ENCODE peak calls at places on chromosomes 1 and 21, in four cellular contexts. One of them, this sample, is unnamed.

GRCh38 chr1:245923215-245923614 is 583.9 kb downstream of the SMYD3 start:
- DNase-seq in CD4-positive, alpha-beta T cell: no peak
- DNase-seq in OCI-LY7: no peak
- DNase-seq in HL-60: no peak
- DNase-seq in this sample: no peak

GRCh38 chr1:21875621-21876063 is 61.5 kb downstream of the HSPG2 start:
- DNase-seq in CD4-positive, alpha-beta T cell: no peak
- DNase-seq in OCI-LY7: no peak
- DNase-seq in HL-60: no peak
- DNase-seq in this sample: no peak

GRCh38 chr1:113169591-113169990 is 96.6 kb downstream of the LRIG2 start:
- DNase-seq in CD4-positive, alpha-beta T cell: no peak
- DNase-seq in OCI-LY7: no peak
- DNase-seq in HL-60: no peak
- DNase-seq in this sample: no peak

GRCh38 chr1:247114351-247115140 is 10.4 kb upstream of the ZNF669 start:
- DNase-seq in CD4-positive, alpha-beta T cell: no peak
- DNase-seq in OCI-LY7: no peak
- DNase-seq in HL-60: no peak
- DNase-seq in this sample: no peak

GRCh38 chr1:231761747-231762541 is 135.4 kb downstream of the DISC1 start:
- DNase-seq in CD4-positive, alpha-beta T cell: no peak
- DNase-seq in OCI-LY7: no peak
- DNase-seq in HL-60: no peak
- DNase-seq in this sample: no peak

GRCh38 chr1:165387956-165388355 is 31.4 kb upstream of the LMX1A start:
- DNase-seq in CD4-positive, alpha-beta T cell: no peak
- DNase-seq in OCI-LY7: no peak
- DNase-seq in HL-60: no peak
- DNase-seq in this sample: no peak

GRCh38 chr1:109482796-109483638 is 688 bp upstream of the ATXN7L2 start:
- DNase-seq in CD4-positive, alpha-beta T cell: peak
- DNase-seq in OCI-LY7: peak
- DNase-seq in HL-60: no peak
- DNase-seq in this sample: peak

GRCh38 chr1:172629638-172630037 is 29.3 kb upstream of the FASLG start:
- DNase-seq in CD4-positive, alpha-beta T cell: no peak
- DNase-seq in OCI-LY7: no peak
- DNase-seq in HL-60: no peak
- DNase-seq in this sample: no peak

GRCh38 chr1:186325239-186325638 is 49.8 kb downstream of the TPR start:
- DNase-seq in CD4-positive, alpha-beta T cell: no peak
- DNase-seq in OCI-LY7: peak
- DNase-seq in HL-60: no peak
- DNase-seq in this sample: no peak

GRCh38 chr1:61496501-61496900 is 228.4 kb downstream of the TM2D1 start:
- DNase-seq in CD4-positive, alpha-beta T cell: no peak
- DNase-seq in OCI-LY7: no peak
- DNase-seq in HL-60: no peak
- DNase-seq in this sample: no peak

GRCh38 chr1:26317612-26318337 is at the start of gene CD52:
- DNase-seq in CD4-positive, alpha-beta T cell: peak
- DNase-seq in OCI-LY7: peak
- DNase-seq in HL-60: peak
- DNase-seq in this sample: peak

GRCh38 chr21:44299458-44300261 is at the start of gene PFKL:
- DNase-seq in CD4-positive, alpha-beta T cell: peak
- DNase-seq in OCI-LY7: peak
- DNase-seq in HL-60: peak
- DNase-seq in this sample: peak

GRCh38 chr1:17922833-17923232 is 167.7 kb downstream of the ACTL8 start:
- DNase-seq in CD4-positive, alpha-beta T cell: peak
- DNase-seq in OCI-LY7: peak
- DNase-seq in HL-60: no peak
- DNase-seq in this sample: peak

GRCh38 chr1:6497215-6497866 is 5.9 kb upstream of the PLEKHG5 start:
- DNase-seq in CD4-positive, alpha-beta T cell: peak
- DNase-seq in OCI-LY7: peak
- DNase-seq in HL-60: no peak
- DNase-seq in this sample: peak

GRCh38 chr1:59020151-59020997 is 236.5 kb upstream of the JUN start:
- DNase-seq in CD4-positive, alpha-beta T cell: peak
- DNase-seq in OCI-LY7: peak
- DNase-seq in HL-60: no peak
- DNase-seq in this sample: peak

DNA sequence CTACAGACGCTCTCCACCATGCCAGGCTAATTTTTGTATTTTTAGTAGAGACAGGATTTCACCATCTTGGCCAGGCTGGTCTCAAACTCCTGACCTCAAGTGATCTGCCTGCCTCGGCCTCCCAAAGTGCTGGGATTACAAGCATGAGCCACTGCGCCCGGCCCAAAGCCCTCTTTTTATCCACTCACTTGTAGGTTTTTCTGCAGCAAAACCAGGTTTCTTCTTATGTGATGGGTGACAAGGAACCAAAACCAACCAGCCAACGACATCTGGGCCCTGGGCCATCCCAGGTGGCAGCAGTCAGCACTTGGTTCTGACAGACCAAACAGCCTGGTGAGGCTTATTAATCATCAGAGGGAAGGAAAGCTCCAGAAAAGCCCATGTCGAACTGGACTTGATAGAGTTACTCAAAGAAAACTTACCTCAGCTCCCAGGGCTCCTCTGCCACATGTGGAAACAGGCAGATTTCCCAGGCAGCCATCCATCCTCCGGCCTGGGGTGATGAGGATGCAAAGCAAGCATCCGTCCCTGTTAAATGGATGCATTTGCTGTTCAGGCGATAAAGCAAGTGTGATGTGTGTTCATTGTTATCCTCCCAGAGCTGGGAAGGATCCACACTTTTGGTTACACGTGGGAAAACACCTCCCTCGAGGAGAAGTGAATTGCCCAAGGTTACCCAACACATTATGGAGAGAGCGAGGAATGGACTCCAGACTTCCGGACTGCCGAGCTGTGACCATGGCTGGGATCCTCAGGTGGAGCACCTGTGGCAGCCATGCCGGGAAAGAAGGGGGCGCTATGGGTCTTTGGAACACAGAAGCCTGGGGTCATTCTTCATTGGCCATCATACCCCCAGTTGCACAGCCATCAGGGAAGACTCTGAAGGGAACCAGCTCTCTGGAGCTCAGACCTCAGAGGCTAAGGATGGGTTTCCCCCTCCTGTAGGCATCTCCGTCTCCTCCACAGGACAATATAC is 118.8 kb downstream of the HUNK start:
- DNase-seq in CD4-positive, alpha-beta T cell: no peak
- DNase-seq in OCI-LY7: no peak
- DNase-seq in HL-60: no peak
- DNase-seq in this sample: no peak
- TF ChIP-seq CTCF in CD4-positive, alpha-beta T cell: no peak
- TF ChIP-seq CTCF in OCI-LY7: peak
- TF ChIP-seq CTCF in HL-60: no peak
- TF ChIP-seq CTCF in this sample: no peak

GRCh38 chr1:30783244-30783915 is 25.8 kb upstream of the LAPTM5 start:
- DNase-seq in CD4-positive, alpha-beta T cell: no peak
- DNase-seq in OCI-LY7: no peak
- DNase-seq in HL-60: peak
- DNase-seq in this sample: no peak
- TF ChIP-seq CTCF in CD4-positive, alpha-beta T cell: no peak
- TF ChIP-seq CTCF in OCI-LY7: no peak
- TF ChIP-seq CTCF in HL-60: no peak
- TF ChIP-seq CTCF in this sample: no peak

DNA sequence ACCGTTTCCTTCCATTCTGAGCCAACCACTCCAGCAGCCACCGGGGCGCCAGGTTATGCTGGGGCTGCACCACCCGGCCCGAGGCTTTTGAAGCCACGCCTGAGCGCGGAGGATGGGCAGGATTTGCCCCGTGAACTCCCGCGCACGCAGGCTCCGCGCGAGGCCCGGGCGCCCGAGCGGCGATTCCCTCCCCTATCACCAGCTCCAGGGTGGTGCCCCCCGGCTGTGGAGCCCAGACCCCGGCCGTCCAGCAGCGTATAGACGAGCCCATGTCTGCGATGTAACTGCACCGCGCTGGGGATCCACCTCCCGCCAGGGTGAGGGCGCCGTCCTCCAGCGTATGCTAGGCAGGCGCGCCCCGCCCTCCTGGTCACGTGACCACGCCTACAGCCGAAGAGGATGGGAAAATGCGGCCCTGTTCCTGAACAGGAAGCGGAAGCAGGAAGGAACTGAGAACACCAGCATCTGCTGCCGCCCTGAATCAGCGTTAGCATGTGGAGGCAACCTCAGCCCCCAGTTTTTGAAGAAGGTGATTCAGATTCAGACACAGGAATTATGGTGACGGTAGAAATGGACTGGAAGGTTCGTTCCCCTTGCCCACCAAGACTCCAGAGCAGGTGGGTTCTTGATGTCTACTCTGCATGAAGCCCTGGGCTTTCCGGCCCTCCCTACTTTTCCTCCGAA is 46.0 kb downstream of the VPS26C start:
- DNase-seq in CD4-positive, alpha-beta T cell: peak
- DNase-seq in OCI-LY7: peak
- DNase-seq in HL-60: peak
- DNase-seq in this sample: peak
- TF ChIP-seq CTCF in CD4-positive, alpha-beta T cell: no peak
- TF ChIP-seq CTCF in OCI-LY7: peak
- TF ChIP-seq CTCF in HL-60: peak
- TF ChIP-seq CTCF in this sample: no peak

DNA sequence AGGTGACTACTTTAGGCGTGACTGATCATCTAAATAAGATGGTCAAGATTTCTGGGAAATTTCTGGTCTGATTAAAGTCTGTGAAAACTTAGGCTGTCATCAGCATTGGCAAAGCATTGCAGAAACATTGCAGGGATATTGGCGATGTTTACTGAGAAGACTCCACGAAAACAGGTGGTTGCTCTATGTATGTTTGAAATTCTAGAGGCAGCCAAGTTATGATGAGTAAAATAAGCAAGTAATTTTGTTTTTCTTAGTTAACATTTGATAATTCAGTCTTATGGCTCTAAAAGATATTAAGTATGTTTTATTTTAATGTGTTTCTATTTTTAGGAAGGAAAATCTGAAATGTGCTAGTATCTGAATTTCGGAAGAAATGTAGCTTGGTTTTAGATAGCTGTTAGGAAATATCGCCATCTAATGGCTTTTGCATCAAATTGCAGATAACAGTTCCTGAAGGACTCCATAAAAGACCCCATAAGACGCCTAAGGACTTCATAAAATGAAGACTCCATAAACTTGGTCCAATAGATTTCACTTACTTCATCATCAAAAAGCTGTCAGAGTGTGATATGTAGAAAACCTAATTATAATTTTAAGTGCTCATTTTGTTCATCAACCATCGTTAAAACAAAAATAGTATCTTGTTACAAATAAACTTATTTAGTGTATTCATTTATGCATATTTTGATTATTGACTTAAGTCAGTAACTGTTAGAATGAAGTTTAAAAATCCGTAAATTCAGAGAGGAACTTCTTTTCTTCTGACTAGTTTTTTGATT is 344.6 kb downstream of the RYR2 start:
- DNase-seq in CD4-positive, alpha-beta T cell: no peak
- DNase-seq in OCI-LY7: peak
- DNase-seq in HL-60: no peak
- DNase-seq in this sample: no peak
- TF ChIP-seq CTCF in CD4-positive, alpha-beta T cell: peak
- TF ChIP-seq CTCF in OCI-LY7: peak
- TF ChIP-seq CTCF in HL-60: peak
- TF ChIP-seq CTCF in this sample: peak

GRCh38 chr1:177426533-177426932 is 255.8 kb downstream of the BRINP2 start:
- DNase-seq in CD4-positive, alpha-beta T cell: no peak
- DNase-seq in OCI-LY7: no peak
- DNase-seq in HL-60: no peak
- DNase-seq in this sample: no peak

GRCh38 chr1:177425241-177425640 is 254.5 kb downstream of the BRINP2 start:
- DNase-seq in CD4-positive, alpha-beta T cell: no peak
- DNase-seq in OCI-LY7: no peak
- DNase-seq in HL-60: no peak
- DNase-seq in this sample: no peak

GRCh38 chr1:177431123-177431522 is 260.4 kb downstream of the BRINP2 start:
- DNase-seq in CD4-positive, alpha-beta T cell: no peak
- DNase-seq in OCI-LY7: no peak
- DNase-seq in HL-60: no peak
- DNase-seq in this sample: no peak

GRCh38 chr1:177432897-177433296 is 262.1 kb downstream of the BRINP2 start:
- DNase-seq in CD4-positive, alpha-beta T cell: no peak
- DNase-seq in OCI-LY7: peak
- DNase-seq in HL-60: no peak
- DNase-seq in this sample: no peak

GRCh38 chr1:177429234-177429633 is 258.5 kb downstream of the BRINP2 start:
- DNase-seq in CD4-positive, alpha-beta T cell: no peak
- DNase-seq in OCI-LY7: no peak
- DNase-seq in HL-60: no peak
- DNase-seq in this sample: no peak
- TF ChIP-seq CTCF in CD4-positive, alpha-beta T cell: no peak
- TF ChIP-seq CTCF in OCI-LY7: no peak
- TF ChIP-seq CTCF in HL-60: no peak
- TF ChIP-seq CTCF in this sample: no peak

GRCh38 chr1:30684259-30684658 is 39.1 kb downstream of the MATN1 start:
- DNase-seq in CD4-positive, alpha-beta T cell: no peak
- DNase-seq in OCI-LY7: no peak
- DNase-seq in HL-60: no peak
- DNase-seq in this sample: no peak

GRCh38 chr1:30683699-30684098 is 39.7 kb downstream of the MATN1 start:
- DNase-seq in CD4-positive, alpha-beta T cell: no peak
- DNase-seq in OCI-LY7: no peak
- DNase-seq in HL-60: no peak
- DNase-seq in this sample: no peak

GRCh38 chr1:30686236-30686635 is 37.1 kb downstream of the MATN1 start:
- DNase-seq in CD4-positive, alpha-beta T cell: no peak
- DNase-seq in OCI-LY7: no peak
- DNase-seq in HL-60: no peak
- DNase-seq in this sample: no peak

GRCh38 chr1:30685796-30686165 is 37.6 kb downstream of the MATN1 start:
- DNase-seq in CD4-positive, alpha-beta T cell: no peak
- DNase-seq in OCI-LY7: no peak
- DNase-seq in HL-60: no peak
- DNase-seq in this sample: no peak

GRCh38 chr1:30684881-30685795 is 38.2 kb downstream of the MATN1 start:
- DNase-seq in CD4-positive, alpha-beta T cell: peak
- DNase-seq in OCI-LY7: no peak
- DNase-seq in HL-60: no peak
- DNase-seq in this sample: peak
- TF ChIP-seq CTCF in CD4-positive, alpha-beta T cell: no peak
- TF ChIP-seq CTCF in OCI-LY7: no peak
- TF ChIP-seq CTCF in HL-60: no peak
- TF ChIP-seq CTCF in this sample: no peak

GRCh38 chr1:31296486-31297272 is at the start of the genes SNRNP40 and ZCCHC17:
- DNase-seq in CD4-positive, alpha-beta T cell: peak
- DNase-seq in OCI-LY7: peak
- DNase-seq in HL-60: peak
- DNase-seq in this sample: peak
- TF ChIP-seq CTCF in CD4-positive, alpha-beta T cell: no peak
- TF ChIP-seq CTCF in OCI-LY7: peak
- TF ChIP-seq CTCF in HL-60: no peak
- TF ChIP-seq CTCF in this sample: no peak

DNA sequence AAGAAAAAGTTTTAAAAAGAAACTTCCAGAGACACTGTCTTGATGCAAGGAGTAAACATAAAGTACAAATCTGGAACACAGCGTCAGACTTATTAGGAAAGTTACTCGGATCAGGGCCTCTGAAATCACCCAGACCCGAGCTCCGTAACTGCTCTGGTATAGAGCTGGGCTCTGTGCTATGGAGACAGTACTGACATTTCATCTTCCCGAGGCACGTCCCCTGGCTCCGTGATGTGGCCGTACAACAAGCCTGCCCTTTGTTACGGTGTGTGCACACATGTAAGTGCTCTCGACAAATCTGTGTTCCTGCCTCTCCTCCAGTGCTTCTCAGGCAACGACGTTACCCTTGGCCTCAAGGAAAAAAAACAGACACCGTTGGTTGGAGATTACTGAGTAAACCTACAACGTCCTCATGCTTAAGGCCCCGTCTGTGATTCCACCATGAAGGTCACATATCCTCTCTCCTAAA is 107.0 kb upstream of the IRF2BP2 start:
- DNase-seq in CD4-positive, alpha-beta T cell: no peak
- DNase-seq in OCI-LY7: no peak
- DNase-seq in HL-60: no peak
- DNase-seq in this sample: no peak
- TF ChIP-seq CTCF in CD4-positive, alpha-beta T cell: no peak
- TF ChIP-seq CTCF in OCI-LY7: no peak
- TF ChIP-seq CTCF in HL-60: no peak
- TF ChIP-seq CTCF in this sample: no peak

This sample was measured in activated CD8-positive, alpha-beta T cell treated with anti-CD3 and anti-CD28 coated beads for 36 hours.